ENCODE peak calls at places on chromosomes 1 and 21, in four cellular contexts. One of them, this sample, is unnamed.

GRCh38 chr1:83761977-83762376 is 237.0 kb downstream of the TTLL7 start:
- DNase-seq in AG04450: no peak
- DNase-seq in fibroblast of gingiva: no peak
- DNase-seq in activated CD4-positive, alpha-beta memory T cell treated with anti-CD3 and anti-CD28 coated beads for 36 hours: no peak
- DNase-seq in this sample: no peak

GRCh38 chr1:116380499-116381316 is 7.7 kb downstream of the ATP1A1 start:
- DNase-seq in AG04450: no peak
- DNase-seq in fibroblast of gingiva: no peak
- DNase-seq in activated CD4-positive, alpha-beta memory T cell treated with anti-CD3 and anti-CD28 coated beads for 36 hours: peak; percentile 33
- DNase-seq in this sample: no peak

GRCh38 chr1:10561497-10561896 is 86.7 kb downstream of the PEX14 start:
- DNase-seq in AG04450: no peak
- DNase-seq in fibroblast of gingiva: peak; percentile 12
- DNase-seq in activated CD4-positive, alpha-beta memory T cell treated with anti-CD3 and anti-CD28 coated beads for 36 hours: no peak
- DNase-seq in this sample: no peak

GRCh38 chr1:112557385-112557784 is 48.6 kb downstream of the WNT2B start:
- DNase-seq in AG04450: no peak
- DNase-seq in fibroblast of gingiva: peak; percentile 62
- DNase-seq in activated CD4-positive, alpha-beta memory T cell treated with anti-CD3 and anti-CD28 coated beads for 36 hours: no peak
- DNase-seq in this sample: no peak

GRCh38 chr1:204130989-204131892 is 20.6 kb downstream of the ETNK2 start:
- DNase-seq in AG04450: peak; percentile 43
- DNase-seq in fibroblast of gingiva: peak; percentile 63
- DNase-seq in activated CD4-positive, alpha-beta memory T cell treated with anti-CD3 and anti-CD28 coated beads for 36 hours: no peak
- DNase-seq in this sample: no peak

GRCh38 chr21:42848932-42849758 is 30.2 kb downstream of the WDR4 start:
- DNase-seq in AG04450: no peak
- DNase-seq in fibroblast of gingiva: no peak
- DNase-seq in activated CD4-positive, alpha-beta memory T cell treated with anti-CD3 and anti-CD28 coated beads for 36 hours: no peak
- DNase-seq in this sample: no peak

GRCh38 chr1:67749263-67749843 is 64.4 kb downstream of the GADD45A start:
- DNase-seq in AG04450: no peak
- DNase-seq in fibroblast of gingiva: no peak
- DNase-seq in activated CD4-positive, alpha-beta memory T cell treated with anti-CD3 and anti-CD28 coated beads for 36 hours: no peak
- DNase-seq in this sample: no peak

GRCh38 chr1:38073926-38074677 is 27.5 kb upstream of the POU3F1 start:
- DNase-seq in AG04450: no peak
- DNase-seq in fibroblast of gingiva: no peak
- DNase-seq in activated CD4-positive, alpha-beta memory T cell treated with anti-CD3 and anti-CD28 coated beads for 36 hours: no peak
- DNase-seq in this sample: no peak

GRCh38 chr1:154442006-154442740 is 37.0 kb downstream of the IL6R start:
- DNase-seq in AG04450: no peak
- DNase-seq in fibroblast of gingiva: no peak
- DNase-seq in activated CD4-positive, alpha-beta memory T cell treated with anti-CD3 and anti-CD28 coated beads for 36 hours: no peak
- DNase-seq in this sample: no peak

GRCh38 chr1:8113257-8114220 is 87.4 kb upstream of the ERRFI1 start:
- DNase-seq in AG04450: no peak
- DNase-seq in fibroblast of gingiva: peak; percentile 18
- DNase-seq in activated CD4-positive, alpha-beta memory T cell treated with anti-CD3 and anti-CD28 coated beads for 36 hours: no peak
- DNase-seq in this sample: no peak

GRCh38 chr1:39639333-39640130 is at the start of gene HEYL:
- DNase-seq in AG04450: no peak
- DNase-seq in fibroblast of gingiva: peak; percentile 36
- DNase-seq in activated CD4-positive, alpha-beta memory T cell treated with anti-CD3 and anti-CD28 coated beads for 36 hours: peak; percentile 81
- DNase-seq in this sample: peak; percentile 32

GRCh38 chr1:94974824-94975223 is 47.9 kb upstream of the CNN3 start:
- DNase-seq in AG04450: no peak
- DNase-seq in fibroblast of gingiva: peak; percentile 17
- DNase-seq in activated CD4-positive, alpha-beta memory T cell treated with anti-CD3 and anti-CD28 coated beads for 36 hours: no peak
- DNase-seq in this sample: no peak

GRCh38 chr1:246805135-246805716 is 81.0 kb downstream of the SCCPDH start:
- DNase-seq in AG04450: no peak
- DNase-seq in fibroblast of gingiva: no peak
- DNase-seq in activated CD4-positive, alpha-beta memory T cell treated with anti-CD3 and anti-CD28 coated beads for 36 hours: no peak
- DNase-seq in this sample: no peak

GRCh38 chr1:10838541-10838940 is 42.1 kb upstream of the CASZ1 start:
- DNase-seq in AG04450: no peak
- DNase-seq in fibroblast of gingiva: no peak
- DNase-seq in activated CD4-positive, alpha-beta memory T cell treated with anti-CD3 and anti-CD28 coated beads for 36 hours: no peak
- DNase-seq in this sample: no peak

GRCh38 chr21:18725653-18726052 is 322.1 kb upstream of the TMPRSS15 start:
- DNase-seq in AG04450: no peak
- DNase-seq in fibroblast of gingiva: no peak
- DNase-seq in activated CD4-positive, alpha-beta memory T cell treated with anti-CD3 and anti-CD28 coated beads for 36 hours: no peak
- DNase-seq in this sample: no peak

GRCh38 chr1:23083714-23084480 is 64.6 kb downstream of the KDM1A start:
- DNase-seq in AG04450: no peak
- DNase-seq in fibroblast of gingiva: peak; percentile 30
- DNase-seq in activated CD4-positive, alpha-beta memory T cell treated with anti-CD3 and anti-CD28 coated beads for 36 hours: no peak
- DNase-seq in this sample: no peak

GRCh38 chr1:65467536-65467935 is 47.1 kb downstream of the LEPR start:
- DNase-seq in AG04450: no peak
- DNase-seq in fibroblast of gingiva: no peak
- DNase-seq in activated CD4-positive, alpha-beta memory T cell treated with anti-CD3 and anti-CD28 coated beads for 36 hours: no peak
- DNase-seq in this sample: peak; percentile 13

GRCh38 chr1:116661633-116662032 is 5.9 kb downstream of the IGSF3 start:
- DNase-seq in AG04450: no peak
- DNase-seq in fibroblast of gingiva: no peak
- DNase-seq in activated CD4-positive, alpha-beta memory T cell treated with anti-CD3 and anti-CD28 coated beads for 36 hours: no peak
- DNase-seq in this sample: no peak

GRCh38 chr1:206766251-206766856 is 4.2 kb upstream of the IL19 start:
- DNase-seq in AG04450: peak; percentile 74
- DNase-seq in fibroblast of gingiva: no peak
- DNase-seq in activated CD4-positive, alpha-beta memory T cell treated with anti-CD3 and anti-CD28 coated beads for 36 hours: peak; percentile 84
- DNase-seq in this sample: no peak

GRCh38 chr1:147073062-147073432 is 99.2 kb downstream of the PRKAB2 start:
- DNase-seq in AG04450: no peak
- DNase-seq in fibroblast of gingiva: no peak
- DNase-seq in activated CD4-positive, alpha-beta memory T cell treated with anti-CD3 and anti-CD28 coated beads for 36 hours: peak; percentile 60
- DNase-seq in this sample: no peak

GRCh38 chr1:44664730-44665370 is 9.4 kb downstream of the TMEM53 start:
- DNase-seq in AG04450: no peak
- DNase-seq in fibroblast of gingiva: no peak
- DNase-seq in activated CD4-positive, alpha-beta memory T cell treated with anti-CD3 and anti-CD28 coated beads for 36 hours: peak; percentile 68
- DNase-seq in this sample: no peak

GRCh38 chr1:212166296-212167039 is 118.7 kb upstream of the PPP2R5A start:
- DNase-seq in AG04450: no peak
- DNase-seq in fibroblast of gingiva: no peak
- DNase-seq in activated CD4-positive, alpha-beta memory T cell treated with anti-CD3 and anti-CD28 coated beads for 36 hours: no peak
- DNase-seq in this sample: no peak

GRCh38 chr1:113320272-113320671 is 70.0 kb upstream of the MAGI3 start:
- DNase-seq in AG04450: no peak
- DNase-seq in fibroblast of gingiva: no peak
- DNase-seq in activated CD4-positive, alpha-beta memory T cell treated with anti-CD3 and anti-CD28 coated beads for 36 hours: no peak
- DNase-seq in this sample: no peak

GRCh38 chr1:53321366-53321765 is 6.5 kb downstream of the LRP8 start:
- DNase-seq in AG04450: no peak
- DNase-seq in fibroblast of gingiva: no peak
- DNase-seq in activated CD4-positive, alpha-beta memory T cell treated with anti-CD3 and anti-CD28 coated beads for 36 hours: no peak
- DNase-seq in this sample: no peak

GRCh38 chr21:45403825-45404725 is 890 bp upstream of the COL18A1 start:
- DNase-seq in AG04450: no peak
- DNase-seq in fibroblast of gingiva: no peak
- DNase-seq in activated CD4-positive, alpha-beta memory T cell treated with anti-CD3 and anti-CD28 coated beads for 36 hours: no peak
- DNase-seq in this sample: no peak

GRCh38 chr1:198423701-198424100 is 116.8 kb downstream of the ATP6V1G3 start:
- DNase-seq in AG04450: no peak
- DNase-seq in fibroblast of gingiva: no peak
- DNase-seq in activated CD4-positive, alpha-beta memory T cell treated with anti-CD3 and anti-CD28 coated beads for 36 hours: no peak
- DNase-seq in this sample: no peak

GRCh38 chr1:208772891-208773290 is 528.7 kb upstream of the PLXNA2 start:
- DNase-seq in AG04450: no peak
- DNase-seq in fibroblast of gingiva: no peak
- DNase-seq in activated CD4-positive, alpha-beta memory T cell treated with anti-CD3 and anti-CD28 coated beads for 36 hours: no peak
- DNase-seq in this sample: no peak

GRCh38 chr1:42807056-42807668 is 9.8 kb upstream of the ERMAP start:
- DNase-seq in AG04450: no peak
- DNase-seq in fibroblast of gingiva: no peak
- DNase-seq in activated CD4-positive, alpha-beta memory T cell treated with anti-CD3 and anti-CD28 coated beads for 36 hours: no peak
- DNase-seq in this sample: no peak

GRCh38 chr1:83064589-83065242 is 934.2 kb downstream of the TTLL7 start:
- DNase-seq in AG04450: no peak
- DNase-seq in fibroblast of gingiva: no peak
- DNase-seq in activated CD4-positive, alpha-beta memory T cell treated with anti-CD3 and anti-CD28 coated beads for 36 hours: no peak
- DNase-seq in this sample: no peak

GRCh38 chr1:225855503-225856285 is 26.5 kb downstream of the TMEM63A start:
- DNase-seq in AG04450: no peak
- DNase-seq in fibroblast of gingiva: no peak
- DNase-seq in activated CD4-positive, alpha-beta memory T cell treated with anti-CD3 and anti-CD28 coated beads for 36 hours: no peak
- DNase-seq in this sample: no peak

GRCh38 chr1:39178541-39179431 is 25.7 kb upstream of the MACF1 start:
- DNase-seq in AG04450: no peak
- DNase-seq in fibroblast of gingiva: no peak
- DNase-seq in activated CD4-positive, alpha-beta memory T cell treated with anti-CD3 and anti-CD28 coated beads for 36 hours: no peak
- DNase-seq in this sample: peak; percentile 94

GRCh38 chr1:110203021-110203661 is 7.0 kb upstream of the KCNC4 start:
- DNase-seq in AG04450: peak; percentile 38
- DNase-seq in fibroblast of gingiva: peak; percentile 44
- DNase-seq in activated CD4-positive, alpha-beta memory T cell treated with anti-CD3 and anti-CD28 coated beads for 36 hours: peak; percentile 73
- DNase-seq in this sample: no peak

GRCh38 chr1:1947493-1947892 is 28.4 kb upstream of the TMEM52 start:
- DNase-seq in AG04450: no peak
- DNase-seq in fibroblast of gingiva: no peak
- DNase-seq in activated CD4-positive, alpha-beta memory T cell treated with anti-CD3 and anti-CD28 coated beads for 36 hours: no peak
- DNase-seq in this sample: no peak

GRCh38 chr21:38721983-38722382 is 83.7 kb upstream of the ETS2 start:
- DNase-seq in AG04450: no peak
- DNase-seq in fibroblast of gingiva: no peak
- DNase-seq in activated CD4-positive, alpha-beta memory T cell treated with anti-CD3 and anti-CD28 coated beads for 36 hours: no peak
- DNase-seq in this sample: no peak

GRCh38 chr1:59765036-59765730 is 49.6 kb upstream of the HOOK1 start:
- DNase-seq in AG04450: no peak
- DNase-seq in fibroblast of gingiva: no peak
- DNase-seq in activated CD4-positive, alpha-beta memory T cell treated with anti-CD3 and anti-CD28 coated beads for 36 hours: no peak
- DNase-seq in this sample: no peak

GRCh38 chr21:32347887-32348450 is 44.8 kb downstream of the URB1 start:
- DNase-seq in AG04450: no peak
- DNase-seq in fibroblast of gingiva: no peak
- DNase-seq in activated CD4-positive, alpha-beta memory T cell treated with anti-CD3 and anti-CD28 coated beads for 36 hours: no peak
- DNase-seq in this sample: no peak

GRCh38 chr1:54396280-54396903 is 9.8 kb downstream of the SSBP3 start:
- DNase-seq in AG04450: no peak
- DNase-seq in fibroblast of gingiva: no peak
- DNase-seq in activated CD4-positive, alpha-beta memory T cell treated with anti-CD3 and anti-CD28 coated beads for 36 hours: no peak
- DNase-seq in this sample: no peak

GRCh38 chr1:207645632-207646081 is 724 bp downstream of the CR1L start:
- DNase-seq in AG04450: no peak
- DNase-seq in fibroblast of gingiva: no peak
- DNase-seq in activated CD4-positive, alpha-beta memory T cell treated with anti-CD3 and anti-CD28 coated beads for 36 hours: no peak
- DNase-seq in this sample: no peak